ENCODE peak calls at places on chromosome 16, in seven cellular contexts. N is endodermal cell, G is hepatocyte, C is neural progenitor cell, A is gastrocnemius medialis, W is IMR-90, Z is K562. I is an unnamed sample.
A peak's percentile ranks its signal among the peaks of the same experiment; 100 is the strongest.

GRCh38 chr16:11350531-11351335 is 5.5 kb downstream of the RMI2 start:
- DNase-seq in N (no peak), G (peak; percentile 66), C (no peak), A (no peak), W (peak; percentile 87), Z (no peak), I (no peak)

GRCh38 chr16:1052791-1053521 is 19.6 kb upstream of the SSTR5 start:
- DNase-seq in N (no peak), G (no peak), C (no peak), A (no peak), W (no peak), Z (no peak), I (no peak)

GRCh38 chr16:9874233-9874632 is 308.0 kb downstream of the GRIN2A start:
- DNase-seq in N (no peak), G (no peak), C (peak; percentile 25), A (no peak), W (no peak), Z (no peak), I (no peak)

GRCh38 chr16:10668322-10669045 is 26.2 kb downstream of the TEKT5 start:
- DNase-seq in N (peak; percentile 85), G (peak; percentile 27), C (peak; percentile 76), A (no peak), W (peak; percentile 10), Z (peak; percentile 23), I (peak; percentile 17)

GRCh38 chr16:13242201-13242600 is 340.8 kb downstream of the SHISA9 start:
- DNase-seq in N (no peak), G (no peak), C (no peak), A (no peak), W (no peak), Z (no peak), I (no peak)

GRCh38 chr16:10069374-10069773 is 112.9 kb downstream of the GRIN2A start:
- DNase-seq in N (no peak), G (no peak), C (no peak), A (no peak), W (no peak), Z (no peak), I (peak; percentile 18)

GRCh38 chr16:1823821-1824220 is 2.8 kb downstream of the HAGH start:
- DNase-seq in N (peak; percentile 84), G (peak; percentile 64), C (peak; percentile 72), A (no peak), W (peak; percentile 59), Z (peak; percentile 38), I (no peak)

GRCh38 chr16:30903002-30903401 is 6.6 kb downstream of the CTF1 start:
- DNase-seq in N (no peak), G (peak; percentile 10), C (no peak), A (no peak), W (no peak), Z (peak; percentile 68), I (no peak)

GRCh38 chr16:31875112-31875803 is 1.7 kb downstream of the ZNF267 start:
- DNase-seq in N (no peak), G (no peak), C (no peak), A (no peak), W (peak; percentile 19), Z (peak; percentile 27), I (no peak)

GRCh38 chr16:66270333-66270927 is 96.1 kb upstream of the CDH5 start:
- DNase-seq in N (peak; percentile 96), G (peak; percentile 81), C (peak; percentile 86), A (peak; percentile 25), W (peak; percentile 54), Z (peak; percentile 91), I (peak; percentile 48)

GRCh38 chr16:83953796-83954576 is 946 bp downstream of the OSGIN1 start:
- DNase-seq in N (peak; percentile 76), G (peak; percentile 70), C (peak; percentile 54), A (peak; percentile 55), W (peak; percentile 32), Z (peak; percentile 69), I (no peak)

GRCh38 chr16:82031116-82032084 is 3.7 kb upstream of the HSD17B2 start:
- DNase-seq in N (peak; percentile 56), G (peak; percentile 78), C (peak; percentile 64), A (no peak), W (peak; percentile 72), Z (peak; percentile 35), I (no peak)

DNA sequence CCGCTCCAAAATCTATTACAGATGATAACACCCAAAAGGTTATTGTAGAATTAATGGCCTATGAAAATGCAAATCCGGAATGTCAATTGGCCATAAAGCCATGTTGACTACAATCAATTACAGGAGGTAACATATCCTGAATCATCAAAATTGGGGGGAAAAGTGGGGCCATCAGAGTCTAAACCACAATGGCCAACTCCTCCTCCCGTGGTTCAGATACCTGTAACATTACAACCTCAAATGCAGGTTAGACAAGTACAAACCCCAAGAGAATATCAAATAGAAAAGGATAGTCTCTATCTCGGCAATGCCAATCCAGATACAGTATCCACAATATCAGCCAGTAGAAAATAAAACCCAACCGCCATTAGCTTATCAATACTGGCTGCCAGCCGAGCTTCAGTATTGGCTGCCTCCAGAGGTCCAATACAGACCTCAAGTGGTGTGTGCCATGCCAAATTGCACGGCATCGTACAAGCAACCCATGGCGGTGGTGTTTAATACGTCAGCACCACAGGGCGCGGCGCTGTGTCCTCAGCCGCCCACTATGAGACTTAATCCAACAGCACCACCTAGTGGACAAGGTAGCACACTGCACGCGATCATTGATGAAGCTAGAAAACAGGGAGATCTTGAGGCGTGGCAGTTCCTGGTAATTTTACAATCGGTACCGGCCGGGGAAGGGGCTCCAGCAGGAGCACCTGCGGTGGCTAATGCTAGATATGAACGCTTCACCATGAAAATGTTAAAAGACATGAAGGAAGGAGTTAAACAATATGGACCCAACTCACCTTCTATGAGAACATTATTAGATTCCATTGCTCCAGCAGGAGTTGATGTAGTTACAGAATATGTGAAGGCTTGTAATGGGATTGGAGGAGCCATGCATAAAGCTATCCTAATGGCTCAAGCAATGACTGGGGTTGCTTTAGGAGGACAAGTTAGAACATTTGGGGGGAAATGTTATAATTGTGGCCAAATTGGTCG is 15.2 kb downstream of the FLYWCH1 start:
- DNase-seq in N (peak; percentile 96), G (peak; percentile 92), C (peak; percentile 94), A (peak; percentile 81), W (peak; percentile 80), Z (peak; percentile 75), I (peak; percentile 84)
- H3K4me3 ChIP-seq in N (peak overlapping the region; percentile 50), G (no peak overlapping the region), C (no peak overlapping the region), A (peak overlapping the region; percentile 14), W (no peak overlapping the region), Z (no peak overlapping the region), I (peak overlapping the region; percentile 32)

GRCh38 chr16:75647138-75647491 is 350 bp downstream of the KARS1 start:
- DNase-seq in N (no peak), G (no peak), C (no peak), A (no peak), W (no peak), Z (no peak), I (no peak)
- H3K4me1 ChIP-seq in N (no peaks in the 10 kb centered on the region), G (peaks cover 18% of the 10 kb centered on the region), C (peaks cover 15% of the 10 kb centered on the region), A (peaks cover 53% of the 10 kb centered on the region), W (peaks cover 5% of the 10 kb centered on the region), Z (peaks cover 24% of the 10 kb centered on the region), I (peaks cover 57% of the 10 kb centered on the region)

GRCh38 chr16:8816967-8817662 is 19.5 kb downstream of the PMM2 start:
- DNase-seq in N (no peak), G (no peak), C (no peak), A (no peak), W (peak; percentile 35), Z (no peak), I (no peak)
- H3K27ac ChIP-seq in N (no peak overlapping the region), G (no peak overlapping the region), C (no peak overlapping the region), A (no peak overlapping the region), W (no peak overlapping the region), Z (no peak overlapping the region), I (no peak overlapping the region)

GRCh38 chr16:78633551-78633950 is 534.1 kb downstream of the WWOX start:
- DNase-seq in N (no peak), G (no peak), C (no peak), A (no peak), W (no peak), Z (no peak), I (no peak)
- H3K4me3 ChIP-seq in N (no peak overlapping the region), G (no peak overlapping the region), C (no peak overlapping the region), A (no peak overlapping the region), W (no peak overlapping the region), Z (no peak overlapping the region), I (no peak overlapping the region)

GRCh38 chr16:67431805-67432476 is 1.0 kb downstream of the HSD11B2 start:
- DNase-seq in N (peak; percentile 75), G (no peak), C (peak; percentile 44), A (no peak), W (no peak), Z (peak; percentile 30), I (no peak)

GRCh38 chr16:67432491-67432890 is 1.6 kb downstream of the HSD11B2 start:
- DNase-seq in N (no peak), G (no peak), C (no peak), A (no peak), W (no peak), Z (no peak), I (no peak)

GRCh38 chr16:67431077-67431804 is at the start of gene HSD11B2:
- DNase-seq in N (peak; percentile 90), G (peak; percentile 88), C (peak; percentile 91), A (peak; percentile 59), W (peak; percentile 45), Z (peak; percentile 89), I (no peak)

GRCh38 chr16:67435758-67436164 is 4.8 kb downstream of the HSD11B2 start:
- DNase-seq in N (no peak), G (no peak), C (peak; percentile 19), A (no peak), W (no peak), Z (no peak), I (no peak)

GRCh38 chr16:67433131-67433719 is 2.3 kb downstream of the HSD11B2 start:
- DNase-seq in N (no peak), G (no peak), C (no peak), A (no peak), W (no peak), Z (no peak), I (no peak)
- H3K4me1 ChIP-seq in N (peaks cover 3% of the 10 kb centered on the region), G (peaks cover 13% of the 10 kb centered on the region), C (peaks cover 18% of the 10 kb centered on the region), A (peaks cover 16% of the 10 kb centered on the region), W (peaks cover 5% of the 10 kb centered on the region), Z (peaks cover 39% of the 10 kb centered on the region), I (peaks cover 11% of the 10 kb centered on the region)

GRCh38 chr16:85650864-85651811 is 37.6 kb downstream of the GINS2 start:
- DNase-seq in N (no peak), G (no peak), C (peak; percentile 68), A (no peak), W (no peak), Z (no peak), I (peak; percentile 62)

GRCh38 chr16:85651822-85652430 is 36.8 kb downstream of the GINS2 start:
- DNase-seq in N (no peak), G (peak; percentile 46), C (no peak), A (no peak), W (no peak), Z (no peak), I (peak; percentile 15)

GRCh38 chr16:85653226-85653917 is 35.4 kb downstream of the GINS2 start:
- DNase-seq in N (no peak), G (no peak), C (no peak), A (no peak), W (no peak), Z (no peak), I (no peak)

GRCh38 chr16:85654251-85655115 is 34.3 kb downstream of the GINS2 start:
- DNase-seq in N (no peak), G (no peak), C (no peak), A (no peak), W (no peak), Z (no peak), I (peak; percentile 13)

GRCh38 chr16:85652431-85653221 is 36.1 kb downstream of the GINS2 start:
- DNase-seq in N (peak; percentile 70), G (peak; percentile 57), C (peak; percentile 80), A (no peak), W (peak; percentile 38), Z (peak; percentile 80), I (no peak)
- H3K27ac ChIP-seq in N (peak overlapping the region; percentile 95), G (no peak overlapping the region), C (peak overlapping the region; percentile 60), A (peak overlapping the region; percentile 41), W (no peak overlapping the region), Z (peak overlapping the region; percentile 53), I (no peak overlapping the region)

I was measured in heart right ventricle.